ENCODE peak calls at places on chromosomes 4 and X, in seven cellular contexts. C, T, E, Z, M, X and I are unnamed samples.

GRCh38 chr4:151540728-151541437 is 131.9 kb downstream of the FHIP1A start:
- DNase-seq in C (no peak), T (no peak), E (peak; percentile 88), Z (peak; percentile 98), M (no peak), X (no peak), I (no peak)

GRCh38 chr4:102259081-102259480 is 86.2 kb downstream of the SLC39A8 start:
- DNase-seq in C (no peak), T (no peak), E (no peak), Z (peak; percentile 2), M (no peak), X (no peak), I (no peak)

GRCh38 chrX:53930513-53931380 is 113.5 kb downstream of the PHF8 start:
- DNase-seq in C (no peak), T (no peak), E (peak; percentile 4), Z (peak; percentile 82), M (no peak), X (no peak), I (no peak)

GRCh38 chr4:107734120-107734519 is 14.1 kb upstream of the PAPSS1 start:
- DNase-seq in C (peak; percentile 9), T (no peak), E (no peak), Z (peak; percentile 17), M (no peak), X (no peak), I (no peak)

GRCh38 chr4:91212140-91212681 is 1085.0 kb downstream of the CCSER1 start:
- DNase-seq in C (no peak), T (no peak), E (no peak), Z (no peak), M (no peak), X (no peak), I (no peak)

GRCh38 chr4:106032851-106033286 is 137.6 kb downstream of the NPNT start:
- DNase-seq in C (no peak), T (no peak), E (no peak), Z (peak; percentile 63), M (no peak), X (no peak), I (no peak)

GRCh38 chr4:6560416-6561172 is 14.4 kb upstream of the MAN2B2 start:
- DNase-seq in C (no peak), T (no peak), E (peak; percentile 22), Z (peak; percentile 31), M (no peak), X (no peak), I (no peak)

GRCh38 chrX:130165181-130165702 is 399 bp downstream of the AIFM1 start:
- DNase-seq in C (no peak), T (no peak), E (peak; percentile 56), Z (peak; percentile 56), M (no peak), X (no peak), I (no peak)

GRCh38 chrX:140733766-140734342 is 24.3 kb downstream of the LINC00632 start:
- DNase-seq in C (peak; percentile 2), T (no peak), E (peak; percentile 72), Z (peak; percentile 68), M (peak; percentile 17), X (no peak), I (peak; percentile 33)

GRCh38 chr4:17418010-17418409 is 93.9 kb downstream of the QDPR start:
- DNase-seq in C (no peak), T (no peak), E (no peak), Z (no peak), M (no peak), X (no peak), I (no peak)

GRCh38 chr4:791866-792630 is 33.9 kb downstream of the CPLX1 start:
- DNase-seq in C (no peak), T (no peak), E (no peak), Z (no peak), M (no peak), X (peak; percentile 69), I (no peak)

GRCh38 chr4:38795087-38795486 is 9.5 kb downstream of the TLR1 start:
- DNase-seq in C (no peak), T (no peak), E (no peak), Z (no peak), M (no peak), X (no peak), I (no peak)

GRCh38 chr4:173415092-173415491 is 16.2 kb upstream of the SCRG1 start:
- DNase-seq in C (no peak), T (no peak), E (no peak), Z (no peak), M (no peak), X (no peak), I (no peak)

GRCh38 chr4:13547563-13548041 is 3.3 kb upstream of the NKX3-2 start:
- DNase-seq in C (no peak), T (no peak), E (no peak), Z (no peak), M (no peak), X (no peak), I (no peak)

GRCh38 chr4:139844459-139845036 is 178.9 kb downstream of the MGST2 start:
- DNase-seq in C (no peak), T (no peak), E (no peak), Z (peak; percentile 12), M (no peak), X (no peak), I (no peak)